ENCODE peak calls at places on chromosomes 11 and 22, in four cellular contexts. One of them, this sample, is unnamed.

GRCh38 chr11:126147268-126148111 is 64.0 kb downstream of the RPUSD4 start:
- DNase-seq in HEK293T: no peak
- DNase-seq in ELR: peak
- DNase-seq in colonic mucosa: no peak
- DNase-seq in this sample: no peak

GRCh38 chr22:48860557-48860956 is 967.1 kb downstream of the BRD1 start:
- DNase-seq in ELR: no peak
- DNase-seq in HEK293T: no peak
- DNase-seq in colonic mucosa: no peak
- DNase-seq in this sample: no peak

GRCh38 chr11:15127341-15127740 is 12.6 kb downstream of the INSC start:
- DNase-seq in colonic mucosa: no peak
- DNase-seq in HEK293T: no peak
- DNase-seq in ELR: peak
- DNase-seq in this sample: no peak

GRCh38 chr11:33930317-33931021 is 38.6 kb upstream of the LMO2 start:
- DNase-seq in colonic mucosa: no peak
- DNase-seq in ELR: no peak
- DNase-seq in HEK293T: no peak
- DNase-seq in this sample: peak

GRCh38 chr11:112216591-112217105 is 9.6 kb upstream of the PTS start:
- DNase-seq in colonic mucosa: no peak
- DNase-seq in HEK293T: no peak
- DNase-seq in ELR: peak
- DNase-seq in this sample: no peak

GRCh38 chr22:27292542-27293298 is 508.8 kb downstream of the MN1 start:
- DNase-seq in colonic mucosa: no peak
- DNase-seq in ELR: no peak
- DNase-seq in HEK293T: no peak
- DNase-seq in this sample: peak

GRCh38 chr11:125990244-125990643 is 44.4 kb downstream of the VSIG10L2 start:
- DNase-seq in HEK293T: no peak
- DNase-seq in ELR: no peak
- DNase-seq in colonic mucosa: no peak
- DNase-seq in this sample: peak

GRCh38 chr22:28024422-28024888 is 105.4 kb upstream of the PITPNB start:
- DNase-seq in ELR: no peak
- DNase-seq in HEK293T: no peak
- DNase-seq in colonic mucosa: peak
- DNase-seq in this sample: no peak

GRCh38 chr22:26431151-26431995 is 2.3 kb downstream of the ASPHD2 start:
- DNase-seq in ELR: peak
- DNase-seq in HEK293T: no peak
- DNase-seq in colonic mucosa: no peak
- DNase-seq in this sample: no peak

GRCh38 chr22:21632931-21633330 is 371 bp downstream of the CCDC116 start:
- DNase-seq in colonic mucosa: no peak
- DNase-seq in HEK293T: no peak
- DNase-seq in ELR: no peak
- DNase-seq in this sample: no peak

GRCh38 chr11:61828629-61829407 is 718 bp downstream of the FADS2 start:
- DNase-seq in HEK293T: peak
- DNase-seq in colonic mucosa: peak
- DNase-seq in ELR: peak
- DNase-seq in this sample: no peak

GRCh38 chr11:117761993-117762392 is 35.0 kb downstream of the DSCAML1 start:
- DNase-seq in ELR: no peak
- DNase-seq in HEK293T: no peak
- DNase-seq in colonic mucosa: no peak
- DNase-seq in this sample: no peak

GRCh38 chr22:26751217-26751616 is 93.8 kb downstream of the MIAT start:
- DNase-seq in ELR: no peak
- DNase-seq in HEK293T: no peak
- DNase-seq in colonic mucosa: no peak
- DNase-seq in this sample: peak

GRCh38 chr11:69367211-69367964 is 73.4 kb downstream of the MYEOV start:
- DNase-seq in colonic mucosa: no peak
- DNase-seq in ELR: no peak
- DNase-seq in HEK293T: no peak
- DNase-seq in this sample: no peak

GRCh38 chr11:17164361-17165246 is 43.2 kb downstream of the PIK3C2A start:
- DNase-seq in HEK293T: no peak
- DNase-seq in ELR: peak
- DNase-seq in colonic mucosa: no peak
- DNase-seq in this sample: peak

GRCh38 chr11:94794287-94795168 is 26.4 kb downstream of the AMOTL1 start:
- DNase-seq in ELR: peak
- DNase-seq in HEK293T: no peak
- DNase-seq in colonic mucosa: no peak
- DNase-seq in this sample: peak

GRCh38 chr22:46507451-46508390 is 29.7 kb downstream of the CELSR1 start:
- DNase-seq in HEK293T: no peak
- DNase-seq in colonic mucosa: no peak
- DNase-seq in ELR: no peak
- DNase-seq in this sample: no peak

GRCh38 chr11:78961938-78962701 is 387.5 kb upstream of the NARS2 start:
- DNase-seq in ELR: peak
- DNase-seq in colonic mucosa: no peak
- DNase-seq in HEK293T: no peak
- DNase-seq in this sample: no peak